ENCODE peak calls at places on chromosomes 12 and 14, in seven cellular contexts. One of them, this sample, is unnamed.

GRCh38 chr12:32586390-32586789 is 92.7 kb upstream of the DNM1L start:
- DNase-seq in uterus: no peak
- DNase-seq in PC-9: no peak
- DNase-seq in AG04450: no peak
- DNase-seq in heart left ventricle: no peak
- DNase-seq in left lung: no peak
- DNase-seq in GM23338: no peak
- DNase-seq in this sample: no peak

GRCh38 chr14:48536318-48536717 is 860.9 kb upstream of the MDGA2 start:
- DNase-seq in uterus: no peak
- DNase-seq in PC-9: no peak
- DNase-seq in AG04450: no peak
- DNase-seq in heart left ventricle: no peak
- DNase-seq in left lung: no peak
- DNase-seq in GM23338: peak; percentile 87
- DNase-seq in this sample: no peak

GRCh38 chr14:91244501-91244901 is at the start of gene GPR68:
- DNase-seq in uterus: no peak
- DNase-seq in PC-9: no peak
- DNase-seq in AG04450: peak; percentile 46
- DNase-seq in heart left ventricle: peak; percentile 52
- DNase-seq in left lung: peak; percentile 79
- DNase-seq in GM23338: peak; percentile 61
- DNase-seq in this sample: no peak

GRCh38 chr12:104615048-104615561 is 158.4 kb downstream of the CHST11 start:
- DNase-seq in uterus: peak; percentile 73
- DNase-seq in PC-9: no peak
- DNase-seq in AG04450: no peak
- DNase-seq in heart left ventricle: no peak
- DNase-seq in left lung: no peak
- DNase-seq in GM23338: peak; percentile 17
- DNase-seq in this sample: no peak

GRCh38 chr14:89117017-89117416 is 292.6 kb downstream of the TTC8 start:
- DNase-seq in uterus: no peak
- DNase-seq in PC-9: no peak
- DNase-seq in AG04450: no peak
- DNase-seq in heart left ventricle: no peak
- DNase-seq in left lung: no peak
- DNase-seq in GM23338: peak; percentile 33
- DNase-seq in this sample: no peak

GRCh38 chr14:56874375-56874774 is 64.1 kb upstream of the OTX2 start:
- DNase-seq in uterus: no peak
- DNase-seq in PC-9: peak; percentile 7
- DNase-seq in AG04450: no peak
- DNase-seq in heart left ventricle: no peak
- DNase-seq in left lung: no peak
- DNase-seq in GM23338: peak; percentile 88
- DNase-seq in this sample: no peak

GRCh38 chr14:65303185-65303901 is 109.2 kb upstream of the FUT8 start:
- DNase-seq in uterus: no peak
- DNase-seq in PC-9: no peak
- DNase-seq in AG04450: no peak
- DNase-seq in heart left ventricle: no peak
- DNase-seq in left lung: no peak
- DNase-seq in GM23338: peak; percentile 26
- DNase-seq in this sample: no peak

GRCh38 chr14:105486974-105487448 is 325 bp downstream of the CRIP1 start:
- DNase-seq in uterus: peak; percentile 60
- DNase-seq in PC-9: peak; percentile 42
- DNase-seq in AG04450: no peak
- DNase-seq in heart left ventricle: peak; percentile 86
- DNase-seq in left lung: no peak
- DNase-seq in GM23338: peak; percentile 62
- DNase-seq in this sample: peak; percentile 81

GRCh38 chr14:53953828-53954550 is 2.6 kb downstream of the BMP4 start:
- DNase-seq in uterus: peak; percentile 39
- DNase-seq in PC-9: peak; percentile 30
- DNase-seq in AG04450: no peak
- DNase-seq in heart left ventricle: peak; percentile 39
- DNase-seq in left lung: peak; percentile 80
- DNase-seq in GM23338: peak; percentile 57
- DNase-seq in this sample: peak; percentile 59

GRCh38 chr12:93751864-93752610 is 74.9 kb downstream of the CRADD start:
- DNase-seq in uterus: no peak
- DNase-seq in PC-9: no peak
- DNase-seq in AG04450: peak; percentile 93
- DNase-seq in heart left ventricle: no peak
- DNase-seq in left lung: no peak
- DNase-seq in GM23338: no peak
- DNase-seq in this sample: no peak

GRCh38 chr14:101962503-101962874 is 1.9 kb upstream of the DYNC1H1 start:
- DNase-seq in uterus: no peak
- DNase-seq in PC-9: peak; percentile 93
- DNase-seq in AG04450: peak; percentile 74
- DNase-seq in heart left ventricle: peak; percentile 78
- DNase-seq in left lung: no peak
- DNase-seq in GM23338: no peak
- DNase-seq in this sample: peak; percentile 72

GRCh38 chr12:10851243-10851858 is 2.1 kb upstream of the PRR4 start:
- DNase-seq in uterus: no peak
- DNase-seq in PC-9: no peak
- DNase-seq in AG04450: no peak
- DNase-seq in heart left ventricle: no peak
- DNase-seq in left lung: no peak
- DNase-seq in GM23338: no peak
- DNase-seq in this sample: no peak

GRCh38 chr14:79852975-79853374 is 358.3 kb downstream of the DIO2 start:
- DNase-seq in uterus: no peak
- DNase-seq in PC-9: no peak
- DNase-seq in AG04450: no peak
- DNase-seq in heart left ventricle: no peak
- DNase-seq in left lung: no peak
- DNase-seq in GM23338: peak; percentile 6
- DNase-seq in this sample: no peak

GRCh38 chr14:78849952-78850351 is 679.8 kb downstream of the NRXN3 start:
- DNase-seq in uterus: no peak
- DNase-seq in PC-9: no peak
- DNase-seq in AG04450: no peak
- DNase-seq in heart left ventricle: no peak
- DNase-seq in left lung: no peak
- DNase-seq in GM23338: peak; percentile 7
- DNase-seq in this sample: no peak

GRCh38 chr12:116019415-116019814 is 258.1 kb downstream of the MED13L start:
- DNase-seq in uterus: no peak
- DNase-seq in PC-9: no peak
- DNase-seq in AG04450: no peak
- DNase-seq in heart left ventricle: no peak
- DNase-seq in left lung: no peak
- DNase-seq in GM23338: no peak
- DNase-seq in this sample: no peak

GRCh38 chr12:14367097-14367661 is 1.7 kb downstream of the ATF7IP start:
- DNase-seq in uterus: no peak
- DNase-seq in PC-9: no peak
- DNase-seq in AG04450: no peak
- DNase-seq in heart left ventricle: no peak
- DNase-seq in left lung: no peak
- DNase-seq in GM23338: no peak
- DNase-seq in this sample: no peak

GRCh38 chr12:132356686-132357622 is 27.6 kb upstream of the GALNT9 start:
- DNase-seq in uterus: no peak
- DNase-seq in PC-9: peak; percentile 76
- DNase-seq in AG04450: no peak
- DNase-seq in heart left ventricle: no peak
- DNase-seq in left lung: peak; percentile 61
- DNase-seq in GM23338: no peak
- DNase-seq in this sample: peak; percentile 51

GRCh38 chr14:81655423-81656314 is 122.0 kb upstream of the SEL1L start:
- DNase-seq in uterus: no peak
- DNase-seq in PC-9: no peak
- DNase-seq in AG04450: no peak
- DNase-seq in heart left ventricle: no peak
- DNase-seq in left lung: no peak
- DNase-seq in GM23338: peak; percentile 40
- DNase-seq in this sample: no peak

GRCh38 chr12:122996188-122996601 is 15.7 kb downstream of the ARL6IP4 start:
- DNase-seq in uterus: no peak
- DNase-seq in PC-9: no peak
- DNase-seq in AG04450: no peak
- DNase-seq in heart left ventricle: no peak
- DNase-seq in left lung: peak; percentile 74
- DNase-seq in GM23338: no peak
- DNase-seq in this sample: no peak

GRCh38 chr14:57085801-57086200 is 182.9 kb downstream of the EXOC5 start:
- DNase-seq in uterus: no peak
- DNase-seq in PC-9: no peak
- DNase-seq in AG04450: no peak
- DNase-seq in heart left ventricle: no peak
- DNase-seq in left lung: no peak
- DNase-seq in GM23338: no peak
- DNase-seq in this sample: no peak

GRCh38 chr12:50049254-50050118 is 7.9 kb upstream of the ASIC1 start:
- DNase-seq in uterus: no peak
- DNase-seq in PC-9: no peak
- DNase-seq in AG04450: no peak
- DNase-seq in heart left ventricle: no peak
- DNase-seq in left lung: no peak
- DNase-seq in GM23338: no peak
- DNase-seq in this sample: no peak
- H3K4me3 ChIP-seq in uterus: no peak overlapping the region
- H3K4me3 ChIP-seq in PC-9: no peak overlapping the region
- H3K4me3 ChIP-seq in AG04450: no peak overlapping the region
- H3K4me3 ChIP-seq in heart left ventricle: no peak overlapping the region
- H3K4me3 ChIP-seq in left lung: no peak overlapping the region
- H3K4me3 ChIP-seq in GM23338: peak overlapping the region; percentile 57
- H3K4me3 ChIP-seq in this sample: no peak overlapping the region

DNA sequence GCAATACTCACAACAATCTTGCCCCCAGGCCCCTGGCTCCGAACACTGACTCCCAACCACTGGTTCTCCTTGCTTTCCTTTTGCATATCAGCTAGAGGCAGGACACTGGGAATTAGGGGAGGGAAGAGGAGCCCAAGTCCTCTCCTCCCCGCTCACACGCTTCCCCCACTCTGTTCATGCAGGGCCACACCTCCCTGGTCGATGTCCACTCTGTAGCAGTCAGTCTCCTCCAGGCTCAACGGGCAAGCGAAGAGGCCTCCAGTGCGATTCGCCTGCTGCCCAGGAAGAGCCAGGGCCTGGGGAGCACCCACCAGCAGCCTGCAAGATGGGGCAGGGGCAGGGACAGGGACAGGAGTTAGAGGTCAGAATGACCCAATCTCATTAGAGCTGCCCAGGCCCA is 4.8 kb downstream of the ITGA7 start:
- DNase-seq in uterus: no peak
- DNase-seq in PC-9: no peak
- DNase-seq in AG04450: no peak
- DNase-seq in heart left ventricle: no peak
- DNase-seq in left lung: no peak
- DNase-seq in GM23338: no peak
- DNase-seq in this sample: no peak
- H3K27ac ChIP-seq in uterus: no peak overlapping the region
- H3K27ac ChIP-seq in PC-9: no peak overlapping the region
- H3K27ac ChIP-seq in AG04450: no peak overlapping the region
- H3K27ac ChIP-seq in heart left ventricle: peak overlapping the region; percentile 99
- H3K27ac ChIP-seq in left lung: no peak overlapping the region
- H3K27ac ChIP-seq in GM23338: no peak overlapping the region
- H3K27ac ChIP-seq in this sample: no peak overlapping the region

GRCh38 chr14:76354310-76354709 is 21.6 kb upstream of the ESRRB start:
- DNase-seq in uterus: no peak
- DNase-seq in PC-9: no peak
- DNase-seq in AG04450: no peak
- DNase-seq in heart left ventricle: no peak
- DNase-seq in left lung: no peak
- DNase-seq in GM23338: no peak
- DNase-seq in this sample: no peak

GRCh38 chr14:76351941-76352340 is 24.0 kb upstream of the ESRRB start:
- DNase-seq in uterus: no peak
- DNase-seq in PC-9: no peak
- DNase-seq in AG04450: no peak
- DNase-seq in heart left ventricle: no peak
- DNase-seq in left lung: no peak
- DNase-seq in GM23338: no peak
- DNase-seq in this sample: no peak

GRCh38 chr14:76349993-76350392 is 25.9 kb upstream of the ESRRB start:
- DNase-seq in uterus: no peak
- DNase-seq in PC-9: no peak
- DNase-seq in AG04450: no peak
- DNase-seq in heart left ventricle: no peak
- DNase-seq in left lung: no peak
- DNase-seq in GM23338: no peak
- DNase-seq in this sample: no peak

GRCh38 chr14:76350671-76351070 is 25.3 kb upstream of the ESRRB start:
- DNase-seq in uterus: no peak
- DNase-seq in PC-9: no peak
- DNase-seq in AG04450: no peak
- DNase-seq in heart left ventricle: no peak
- DNase-seq in left lung: no peak
- DNase-seq in GM23338: no peak
- DNase-seq in this sample: no peak

DNA sequence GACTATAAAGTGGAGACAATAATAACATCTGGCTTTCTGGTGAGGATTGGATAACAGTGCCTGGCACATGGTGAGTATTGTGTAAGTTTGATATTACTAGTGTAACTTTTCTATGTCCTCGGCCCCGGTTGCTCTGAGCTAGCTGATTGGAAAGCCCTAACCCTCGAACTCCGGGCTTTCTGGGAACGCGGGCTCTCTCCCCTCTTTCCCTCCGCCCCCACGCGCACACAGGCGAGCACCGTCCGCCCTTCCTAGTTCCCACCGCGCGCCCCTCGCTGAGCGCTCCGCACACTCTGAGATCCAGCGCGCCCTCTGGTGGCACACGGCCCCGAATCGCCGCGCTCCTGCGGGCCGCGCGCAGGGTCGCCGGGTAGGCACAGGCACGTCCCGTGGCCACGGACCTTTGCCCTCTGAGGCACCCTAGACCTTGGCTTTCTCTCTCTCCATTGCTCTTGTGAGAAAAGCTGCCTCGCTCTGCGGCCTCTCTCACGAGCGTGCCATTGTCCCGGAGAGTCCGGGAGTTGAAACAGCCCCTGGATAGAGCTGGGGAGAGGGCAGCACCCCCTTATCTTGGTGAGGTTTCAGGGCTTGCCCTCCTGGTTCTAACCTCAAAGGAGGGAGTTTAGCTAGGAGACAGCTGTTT is 23.2 kb upstream of the ESRRB start:
- DNase-seq in uterus: peak; percentile 18
- DNase-seq in PC-9: peak; percentile 44
- DNase-seq in AG04450: no peak
- DNase-seq in heart left ventricle: peak; percentile 37
- DNase-seq in left lung: peak; percentile 87
- DNase-seq in GM23338: peak; percentile 93
- DNase-seq in this sample: peak; percentile 63
- H3K4me3 ChIP-seq in uterus: no peak overlapping the region
- H3K4me3 ChIP-seq in PC-9: no peak overlapping the region
- H3K4me3 ChIP-seq in AG04450: peak overlapping the region; percentile 37
- H3K4me3 ChIP-seq in heart left ventricle: no peak overlapping the region
- H3K4me3 ChIP-seq in left lung: no peak overlapping the region
- H3K4me3 ChIP-seq in GM23338: peak overlapping the region; percentile 43
- H3K4me3 ChIP-seq in this sample: peak overlapping the region; percentile 37

DNA sequence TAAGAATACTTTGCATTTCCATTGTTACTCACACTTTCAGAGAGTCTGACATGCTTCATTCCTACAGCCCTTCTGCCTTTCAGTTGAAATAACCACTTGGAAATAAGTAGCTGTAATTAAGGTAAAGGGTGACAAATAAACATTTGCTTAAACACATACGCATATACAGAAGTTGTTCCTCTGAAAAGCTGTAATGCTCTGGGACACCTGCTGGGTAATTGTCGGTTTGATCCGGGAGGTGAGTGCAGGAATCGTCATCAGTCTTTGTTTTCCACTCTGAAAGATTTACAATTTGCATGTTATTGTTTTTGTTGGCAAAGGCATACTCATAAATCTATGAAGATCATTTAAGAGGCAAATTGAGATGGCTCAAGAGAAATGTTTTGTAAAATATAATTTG is 600.3 kb downstream of the TRHDE start:
- DNase-seq in uterus: no peak
- DNase-seq in PC-9: no peak
- DNase-seq in AG04450: no peak
- DNase-seq in heart left ventricle: no peak
- DNase-seq in left lung: no peak
- DNase-seq in GM23338: peak; percentile 25
- DNase-seq in this sample: no peak
- H3K27ac ChIP-seq in uterus: no peak overlapping the region
- H3K27ac ChIP-seq in PC-9: no peak overlapping the region
- H3K27ac ChIP-seq in AG04450: no peak overlapping the region
- H3K27ac ChIP-seq in heart left ventricle: no peak overlapping the region
- H3K27ac ChIP-seq in left lung: no peak overlapping the region
- H3K27ac ChIP-seq in GM23338: no peak overlapping the region
- H3K27ac ChIP-seq in this sample: no peak overlapping the region